ENCODE peak calls at places on chromosome 16, in seven cellular contexts. Y, K, L, P, Z, E and S are unnamed samples.

GRCh38 chr16:71900336-71900735 is 5.0 kb downstream of the IST1 start:
- DNase-seq in Y (no peak), K (no peak), L (no peak), P (no peak), Z (peak; percentile 21), E (no peak), S (peak; percentile 61)

GRCh38 chr16:10926094-10926493 is 16.2 kb downstream of the DEXI start:
- DNase-seq in Y (no peak), K (no peak), L (no peak), P (no peak), Z (no peak), E (no peak), S (no peak)

GRCh38 chr16:1082266-1082951 is 9.9 kb downstream of the SSTR5 start:
- DNase-seq in Y (peak; percentile 55), K (no peak), L (no peak), P (no peak), Z (no peak), E (no peak), S (no peak)

GRCh38 chr16:1196494-1196893 is 28.6 kb downstream of the TPSG1 start:
- DNase-seq in Y (no peak), K (no peak), L (no peak), P (no peak), Z (no peak), E (no peak), S (no peak)

GRCh38 chr16:11715246-11715947 is 27.3 kb downstream of the TXNDC11 start:
- DNase-seq in Y (no peak), K (no peak), L (no peak), P (no peak), Z (no peak), E (no peak), S (no peak)

GRCh38 chr16:65713409-65713808 is 591.5 kb upstream of the CDH11 start:
- DNase-seq in Y (no peak), K (no peak), L (no peak), P (no peak), Z (peak; percentile 79), E (no peak), S (no peak)

GRCh38 chr16:5730783-5731182 is 633.2 kb upstream of the EEF2KMT start:
- DNase-seq in Y (no peak), K (no peak), L (no peak), P (no peak), Z (no peak), E (no peak), S (no peak)

GRCh38 chr16:31487720-31488629 is 5.1 kb downstream of the SLC5A2 start:
- DNase-seq in Y (peak; percentile 39), K (peak; percentile 81), L (peak; percentile 75), P (no peak), Z (peak; percentile 89), E (no peak), S (peak; percentile 59)

GRCh38 chr16:405548-406506 is 4.1 kb downstream of the DECR2 start:
- DNase-seq in Y (no peak), K (no peak), L (no peak), P (no peak), Z (no peak), E (no peak), S (no peak)

GRCh38 chr16:28013878-28014277 is 49.6 kb downstream of the GSG1L start:
- DNase-seq in Y (no peak), K (no peak), L (no peak), P (no peak), Z (no peak), E (no peak), S (no peak)

GRCh38 chr16:27920391-27920891 is 143.1 kb downstream of the GSG1L start:
- DNase-seq in Y (peak; percentile 23), K (no peak), L (no peak), P (no peak), Z (peak; percentile 86), E (no peak), S (no peak)

GRCh38 chr16:5862103-5863003 is 764.8 kb upstream of the EEF2KMT start:
- DNase-seq in Y (no peak), K (no peak), L (no peak), P (no peak), Z (no peak), E (no peak), S (no peak)

GRCh38 chr16:80924372-80924978 is 82.2 kb downstream of the CMC2 start:
- DNase-seq in Y (peak; percentile 74), K (peak; percentile 58), L (peak; percentile 80), P (no peak), Z (peak; percentile 90), E (no peak), S (no peak)

GRCh38 chr16:29641561-29641960 is 21.5 kb upstream of the SPN start:
- DNase-seq in Y (no peak), K (no peak), L (no peak), P (no peak), Z (no peak), E (no peak), S (no peak)

GRCh38 chr16:84548508-84548907 is 44.0 kb upstream of the MEAK7 start:
- DNase-seq in Y (no peak), K (no peak), L (no peak), P (no peak), Z (no peak), E (no peak), S (no peak)

GRCh38 chr16:89449726-89450335 is 40.5 kb downstream of the ANKRD11 start:
- DNase-seq in Y (no peak), K (no peak), L (no peak), P (no peak), Z (no peak), E (no peak), S (peak; percentile 26)

GRCh38 chr16:79409970-79410369 is 190.6 kb downstream of the MAF start:
- DNase-seq in Y (no peak), K (no peak), L (no peak), P (no peak), Z (no peak), E (no peak), S (no peak)

GRCh38 chr16:89417352-89417751 is 73.0 kb downstream of the ANKRD11 start:
- DNase-seq in Y (no peak), K (no peak), L (no peak), P (no peak), Z (no peak), E (no peak), S (no peak)

GRCh38 chr16:58430718-58431117 is 38.4 kb downstream of the GINS3 start:
- DNase-seq in Y (no peak), K (no peak), L (no peak), P (no peak), Z (no peak), E (no peak), S (no peak)
- TF ChIP-seq POLR2AphosphoS5 in Y (no peak), K (no peak), L (no peak), P (no peak), Z (no peak), E (no peak), S (no peak)

GRCh38 chr16:67399749-67400704 is 6.7 kb upstream of the TPPP3 start:
- DNase-seq in Y (no peak), K (no peak), L (no peak), P (no peak), Z (no peak), E (no peak), S (no peak)

GRCh38 chr16:67398546-67399217 is 5.4 kb upstream of the TPPP3 start:
- DNase-seq in Y (no peak), K (no peak), L (no peak), P (no peak), Z (no peak), E (no peak), S (no peak)

GRCh38 chr16:67397812-67398545 is 4.7 kb upstream of the TPPP3 start:
- DNase-seq in Y (no peak), K (no peak), L (no peak), P (no peak), Z (no peak), E (no peak), S (no peak)

GRCh38 chr16:67400901-67401300 is 7.6 kb upstream of the TPPP3 start:
- DNase-seq in Y (no peak), K (no peak), L (no peak), P (no peak), Z (no peak), E (no peak), S (no peak)

DNA sequence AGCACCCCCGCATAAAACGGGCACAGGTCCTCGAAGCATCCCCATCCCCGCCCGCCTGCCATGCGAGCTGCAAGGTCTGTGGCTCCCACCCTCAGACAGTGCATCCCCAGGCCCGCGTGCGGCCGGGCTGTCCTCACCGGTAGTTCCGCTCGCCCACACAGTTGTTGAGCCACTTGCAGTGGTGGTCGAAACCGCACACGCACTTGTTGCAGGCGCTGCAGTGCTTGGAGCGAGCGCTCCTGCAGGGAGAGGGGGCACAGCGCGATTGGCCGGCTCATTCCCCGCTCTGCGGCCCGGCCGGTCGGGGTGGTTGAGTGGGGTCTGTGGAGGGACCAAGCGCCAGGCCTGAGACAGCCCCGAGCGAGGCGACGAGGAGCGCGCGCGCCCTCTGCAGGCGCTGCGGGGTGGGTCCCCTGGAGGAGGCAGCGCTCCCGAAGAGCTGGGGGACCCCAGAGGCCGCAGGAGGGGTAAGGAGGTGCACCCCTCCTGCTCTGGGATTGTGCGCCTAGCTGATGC is 6.0 kb upstream of the TPPP3 start:
- DNase-seq in Y (no peak), K (no peak), L (peak; percentile 57), P (no peak), Z (peak; percentile 90), E (no peak), S (peak; percentile 36)
- TF ChIP-seq POLR2AphosphoS5 in Y (peak; percentile 14), K (no peak), L (no peak), P (no peak), Z (no peak), E (no peak), S (no peak)

GRCh38 chr16:77304134-77304533 is 104.9 kb downstream of the SYCE1L start:
- DNase-seq in Y (no peak), K (no peak), L (no peak), P (no peak), Z (no peak), E (no peak), S (no peak)

GRCh38 chr16:77304883-77305282 is 105.7 kb downstream of the SYCE1L start:
- DNase-seq in Y (no peak), K (no peak), L (no peak), P (no peak), Z (no peak), E (no peak), S (no peak)

GRCh38 chr16:77300232-77300631 is 101.0 kb downstream of the SYCE1L start:
- DNase-seq in Y (no peak), K (no peak), L (no peak), P (no peak), Z (no peak), E (no peak), S (no peak)

GRCh38 chr16:77302685-77303084 is 103.5 kb downstream of the SYCE1L start:
- DNase-seq in Y (no peak), K (no peak), L (no peak), P (no peak), Z (no peak), E (no peak), S (no peak)

DNA sequence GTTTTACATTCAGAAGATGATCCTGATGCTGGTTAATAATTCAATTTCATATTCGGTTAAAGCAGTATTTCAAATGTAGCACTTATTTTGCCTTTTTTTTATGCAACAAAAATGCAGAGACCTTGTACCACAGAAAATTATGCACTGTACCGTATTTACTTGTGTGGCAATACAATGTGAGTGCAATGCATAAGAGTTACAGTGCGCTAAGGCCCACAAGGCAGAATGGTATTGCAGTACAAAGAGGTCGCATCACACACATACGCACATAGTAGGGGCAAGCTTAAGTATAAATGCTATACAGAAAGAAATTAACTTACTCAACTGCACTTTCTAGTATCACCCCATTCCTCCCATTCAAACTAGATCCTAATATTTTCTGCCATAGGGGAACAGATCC is 103.0 kb downstream of the SYCE1L start:
- DNase-seq in Y (no peak), K (no peak), L (no peak), P (no peak), Z (no peak), E (no peak), S (no peak)
- TF ChIP-seq POLR2AphosphoS5 in Y (no peak), K (no peak), L (no peak), P (no peak), Z (no peak), E (no peak), S (no peak)

GRCh38 chr16:4350787-4351659 is at the start of gene PAM16:
- DNase-seq in Y (peak; percentile 92), K (peak; percentile 99), L (peak; percentile 98), P (peak; percentile 98), Z (peak; percentile 98), E (peak; percentile 95), S (peak; percentile 97)
- TF ChIP-seq POLR2AphosphoS5 in Y (peak; percentile 89), K (peak; percentile 71), L (peak; percentile 93), P (peak; percentile 60), Z (peak; percentile 85), E (no peak), S (peak; percentile 63)